ENCODE peak calls at places on chromosomes 4 and X, in six cellular contexts. K, F, W, I, O and M are unnamed samples.

GRCh38 chr4:156969136-156969535 is 2.5 kb downstream of the PDGFC start:
- DNase-seq in I (no peak), W (no peak), O (no peak), F (no peak), K (no peak), M (no peak)

GRCh38 chrX:141320801-141321200 is 78.5 kb upstream of the SPANXC start:
- DNase-seq in I (no peak), W (no peak), K (no peak), O (no peak), F (no peak), M (no peak)

GRCh38 chr4:181799670-181800069 is 443.5 kb upstream of the TENM3 start:
- DNase-seq in K (no peak), O (no peak), W (no peak), I (no peak), F (no peak), M (no peak)

GRCh38 chr4:40333921-40334352 is 1.2 kb upstream of the CHRNA9 start:
- DNase-seq in F (no peak), I (no peak), K (no peak), W (peak), O (no peak), M (no peak)

GRCh38 chr4:175456131-175456530 is 355.9 kb downstream of the GPM6A start:
- DNase-seq in O (no peak), I (no peak), F (no peak), W (no peak), K (no peak), M (no peak)

GRCh38 chrX:131827935-131828334 is 195.2 kb upstream of the STK26 start:
- DNase-seq in I (no peak), K (no peak), F (no peak), W (no peak), O (no peak), M (no peak)

GRCh38 chr4:67658302-67658701 is 42.7 kb downstream of the UBA6 start:
- DNase-seq in K (no peak), I (no peak), W (no peak), O (no peak), F (no peak), M (no peak)

GRCh38 chr4:149881744-149882143 is 66.1 kb upstream of the IQCM start:
- DNase-seq in O (no peak), W (no peak), F (no peak), K (no peak), I (no peak), M (no peak)

GRCh38 chrX:153764786-153765137 is 713 bp downstream of the PLXNB3 start:
- DNase-seq in I (no peak), K (peak), F (no peak), O (no peak), W (no peak), M (no peak)

GRCh38 chrX:116135277-116135676 is 35.3 kb upstream of the AGTR2 start:
- DNase-seq in W (no peak), O (no peak), K (no peak), I (no peak), F (no peak), M (no peak)

GRCh38 chrX:23287191-23287764 is 47.4 kb upstream of the PTCHD1 start:
- DNase-seq in K (no peak), I (no peak), W (no peak), F (no peak), O (no peak), M (no peak)

GRCh38 chr4:10526431-10527222 is 69.4 kb upstream of the ZNF518B start:
- DNase-seq in W (no peak), K (no peak), I (no peak), O (no peak), F (no peak), M (no peak)

GRCh38 chr4:154312246-154312645 is 179.4 kb downstream of the DCHS2 start:
- DNase-seq in K (no peak), O (no peak), F (no peak), W (no peak), I (no peak), M (no peak)

GRCh38 chr4:118927976-118928375 is 39.3 kb downstream of the SYNPO2 start:
- DNase-seq in I (no peak), F (no peak), O (no peak), K (no peak), W (no peak), M (peak)
- H3K27ac ChIP-seq in I (no peak), F (no peak), O (no peak), K (no peak), W (no peak), M (peak)

GRCh38 chrX:31269914-31270313 is 198.1 kb upstream of the FTHL17 start:
- DNase-seq in F (no peak), I (no peak), K (no peak), W (no peak), O (no peak), M (no peak)

GRCh38 chrX:31266172-31267076 is 194.6 kb upstream of the FTHL17 start:
- DNase-seq in F (no peak), O (no peak), I (peak), W (no peak), K (peak), M (no peak)

GRCh38 chrX:31271615-31272471 is 200.0 kb upstream of the FTHL17 start:
- DNase-seq in F (no peak), I (no peak), O (no peak), K (no peak), W (peak), M (no peak)

GRCh38 chrX:31268359-31268758 is 196.5 kb upstream of the FTHL17 start:
- DNase-seq in K (no peak), W (no peak), F (no peak), I (no peak), O (no peak), M (no peak)

DNA sequence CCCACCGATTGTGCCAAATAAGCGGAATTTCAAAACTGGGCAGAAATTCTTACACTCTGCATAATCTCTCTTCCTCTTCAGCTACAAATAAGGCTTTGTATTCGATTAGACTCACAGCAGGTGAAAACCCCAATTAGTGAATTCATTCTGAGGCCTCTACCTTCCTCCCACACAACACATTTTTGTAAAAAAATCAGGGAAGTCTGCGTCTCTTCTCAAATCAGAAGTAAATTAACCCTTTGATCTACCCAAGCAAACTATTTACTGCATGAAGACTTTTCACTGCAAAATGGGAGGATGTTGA is 200.6 kb upstream of the FTHL17 start:
- DNase-seq in W (no peak), I (no peak), K (no peak), F (no peak), O (no peak), M (no peak)
- H3K27ac ChIP-seq in W (no peak), I (no peak), K (no peak), F (no peak), O (no peak), M (no peak)

DNA sequence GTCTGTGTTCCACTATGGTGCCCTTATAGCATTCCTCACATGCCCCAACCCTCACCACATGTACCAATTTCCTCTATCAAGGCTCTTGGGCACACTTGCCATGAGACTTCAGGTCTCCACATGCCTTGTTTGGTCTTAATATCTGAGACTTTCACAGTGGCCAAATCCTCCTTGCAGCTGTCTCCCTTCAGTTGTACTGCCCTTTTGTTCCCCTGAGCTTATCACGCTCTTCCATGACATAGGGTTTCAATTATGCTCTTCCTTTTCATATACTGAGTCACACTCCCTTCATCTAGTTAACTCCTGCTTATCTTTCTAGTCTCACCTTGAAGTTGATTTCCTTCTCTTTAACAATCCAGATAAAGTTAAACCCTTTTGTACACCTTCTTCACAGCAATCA is 212.9 kb downstream of the PDHA2 start:
- DNase-seq in K (no peak), W (no peak), I (no peak), F (no peak), O (no peak), M (no peak)
- H3K27ac ChIP-seq in K (no peak), W (no peak), I (no peak), F (no peak), O (no peak), M (no peak)

DNA sequence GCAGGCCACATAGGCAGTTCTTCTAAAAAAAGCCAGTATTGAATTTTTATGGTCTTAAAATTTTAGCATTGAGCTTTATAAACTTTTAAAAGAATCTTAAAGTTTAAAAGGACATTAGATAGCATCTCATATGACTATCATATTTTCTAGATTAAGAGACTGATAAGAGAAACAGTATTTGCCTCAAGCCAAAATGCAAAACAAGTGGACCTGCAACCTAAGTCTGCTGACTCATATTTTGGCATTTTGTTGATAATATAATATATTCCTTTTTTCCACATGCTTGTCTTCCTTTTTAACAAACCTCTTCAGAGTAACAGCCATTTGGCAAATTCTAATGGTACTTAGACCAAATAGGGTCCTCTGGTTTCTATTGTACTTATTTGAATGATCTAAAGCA is 328.5 kb upstream of the GALNTL6 start:
- DNase-seq in F (no peak), O (no peak), K (no peak), I (no peak), W (no peak), M (no peak)
- H3K27ac ChIP-seq in F (no peak), O (no peak), K (no peak), I (no peak), W (no peak), M (no peak)

DNA sequence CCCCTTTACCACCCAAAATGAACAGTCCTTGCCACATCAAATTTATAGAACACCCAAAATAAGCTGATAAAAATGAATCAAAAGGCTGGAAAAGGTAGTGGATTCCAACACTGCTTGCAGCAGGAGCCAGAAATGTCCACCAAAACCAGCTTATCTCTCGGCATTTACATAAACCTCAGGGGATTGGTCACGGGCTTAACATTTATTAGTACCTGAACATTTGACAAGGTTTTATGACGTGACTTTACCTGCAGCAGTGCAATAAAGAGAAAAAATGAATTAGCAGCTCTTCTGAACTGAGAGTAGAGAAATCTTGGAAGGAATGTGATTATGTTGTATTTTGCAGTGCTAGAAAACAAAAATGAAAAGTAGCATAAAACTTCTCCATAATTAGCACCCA is 31.5 kb downstream of the ATP8A1 start:
- DNase-seq in F (no peak), O (no peak), I (no peak), K (no peak), W (no peak), M (no peak)
- H3K27ac ChIP-seq in F (no peak), O (no peak), I (no peak), K (no peak), W (no peak), M (no peak)

DNA sequence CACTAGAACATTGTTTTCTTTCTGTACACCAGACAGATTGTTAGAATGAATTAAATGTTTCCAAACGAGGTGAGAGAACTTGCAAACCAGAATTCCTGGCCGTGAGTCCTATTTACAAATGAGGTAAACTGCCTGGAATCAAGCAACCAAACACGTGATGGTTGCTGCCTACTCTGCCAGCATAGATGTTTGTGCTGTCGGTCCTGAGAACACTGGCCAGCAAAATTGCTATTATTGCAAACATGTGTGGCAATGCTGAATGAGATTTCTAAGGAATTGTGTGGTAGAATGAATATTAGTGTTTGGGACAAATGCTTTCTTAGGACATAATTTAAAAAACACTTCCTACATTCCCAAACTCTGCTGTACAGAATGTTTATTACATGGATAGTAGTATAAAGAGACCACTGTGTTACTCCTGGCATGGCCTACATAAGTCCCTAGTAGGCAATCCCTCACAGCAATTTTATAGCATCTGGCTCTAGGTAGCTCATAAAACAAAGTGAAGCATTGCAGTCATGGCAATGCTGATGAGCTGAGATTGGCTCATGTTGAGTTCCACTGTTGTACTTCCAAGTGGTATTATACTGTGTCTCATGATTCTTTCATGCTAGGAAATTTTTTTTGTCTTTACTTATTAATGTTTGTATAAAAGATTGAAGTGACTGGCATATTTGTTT is 605.2 kb upstream of the EPHA5 start:
- DNase-seq in W (peak), I (no peak), K (no peak), F (no peak), O (no peak), M (no peak)
- H3K27ac ChIP-seq in W (no peak), I (no peak), K (no peak), F (no peak), O (no peak), M (no peak)